ENCODE peak calls at places on chromosomes 2 and 18, in four cellular contexts. One of them, this sample, is unnamed.

GRCh38 chr18:34631567-34631966 is 78.5 kb upstream of the DTNA start:
- DNase-seq in foreskin keratinocyte: no peak
- DNase-seq in PC-3: peak
- DNase-seq in H9: no peak
- DNase-seq in this sample: no peak

GRCh38 chr2:237669628-237670351 is 42.4 kb downstream of the LRRFIP1 start:
- DNase-seq in foreskin keratinocyte: no peak
- DNase-seq in PC-3: no peak
- DNase-seq in H9: no peak
- DNase-seq in this sample: no peak

GRCh38 chr2:51013060-51013746 is 18.7 kb downstream of the NRXN1 start:
- DNase-seq in foreskin keratinocyte: peak
- DNase-seq in PC-3: peak
- DNase-seq in H9: peak
- DNase-seq in this sample: no peak

GRCh38 chr2:120344991-120345975 is 653 bp upstream of the INHBB start:
- DNase-seq in foreskin keratinocyte: no peak
- DNase-seq in PC-3: peak
- DNase-seq in H9: no peak
- DNase-seq in this sample: no peak

GRCh38 chr2:71801969-71802368 is 345.7 kb downstream of the CYP26B1 start:
- DNase-seq in foreskin keratinocyte: no peak
- DNase-seq in PC-3: peak
- DNase-seq in H9: peak
- DNase-seq in this sample: no peak

GRCh38 chr2:48529189-48529588 is 765 bp upstream of the STON1 start:
- DNase-seq in foreskin keratinocyte: no peak
- DNase-seq in PC-3: no peak
- DNase-seq in H9: peak
- DNase-seq in this sample: no peak

GRCh38 chr2:50863218-50863617 is 168.7 kb downstream of the NRXN1 start:
- DNase-seq in foreskin keratinocyte: no peak
- DNase-seq in PC-3: no peak
- DNase-seq in H9: no peak
- DNase-seq in this sample: no peak

GRCh38 chr2:160287476-160287875 is 87.4 kb upstream of the ITGB6 start:
- DNase-seq in foreskin keratinocyte: no peak
- DNase-seq in PC-3: no peak
- DNase-seq in H9: no peak
- DNase-seq in this sample: no peak

GRCh38 chr2:38835990-38836389 is 39.7 kb downstream of the DHX57 start:
- DNase-seq in foreskin keratinocyte: no peak
- DNase-seq in PC-3: no peak
- DNase-seq in H9: no peak
- DNase-seq in this sample: no peak

GRCh38 chr18:65753520-65753919 is 2.7 kb downstream of the CDH7 start:
- DNase-seq in foreskin keratinocyte: no peak
- DNase-seq in PC-3: peak
- DNase-seq in H9: peak
- DNase-seq in this sample: no peak

GRCh38 chr18:14089781-14090180 is 42.5 kb downstream of the ZNF519 start:
- DNase-seq in foreskin keratinocyte: no peak
- DNase-seq in PC-3: peak
- DNase-seq in H9: no peak
- DNase-seq in this sample: no peak

GRCh38 chr2:47771211-47771610 is 11.7 kb upstream of the MSH6 start:
- DNase-seq in foreskin keratinocyte: peak
- DNase-seq in PC-3: peak
- DNase-seq in H9: no peak
- DNase-seq in this sample: peak

GRCh38 chr18:5197461-5197860 is 404 bp upstream of the AKAIN1 start:
- DNase-seq in foreskin keratinocyte: no peak
- DNase-seq in PC-3: no peak
- DNase-seq in H9: peak
- DNase-seq in this sample: no peak

GRCh38 chr18:50849448-50849847 is 29.5 kb upstream of the ME2 start:
- DNase-seq in foreskin keratinocyte: no peak
- DNase-seq in PC-3: no peak
- DNase-seq in H9: no peak
- DNase-seq in this sample: no peak

GRCh38 chr2:191846787-191847620 is at the start of gene CAVIN2:
- DNase-seq in foreskin keratinocyte: peak
- DNase-seq in PC-3: peak
- DNase-seq in H9: no peak
- DNase-seq in this sample: peak

GRCh38 chr2:238060096-238060541 is 682 bp upstream of the SCLY start:
- DNase-seq in foreskin keratinocyte: no peak
- DNase-seq in PC-3: no peak
- DNase-seq in H9: no peak
- DNase-seq in this sample: peak

GRCh38 chr2:27212626-27213471 is 781 bp upstream of the SLC5A6 start:
- DNase-seq in foreskin keratinocyte: peak
- DNase-seq in PC-3: peak
- DNase-seq in H9: no peak
- DNase-seq in this sample: peak

GRCh38 chr2:45257820-45258219 is 248.6 kb upstream of the SIX2 start:
- DNase-seq in foreskin keratinocyte: no peak
- DNase-seq in PC-3: no peak
- DNase-seq in H9: no peak
- DNase-seq in this sample: no peak

GRCh38 chr2:31268344-31268743 is 34.4 kb downstream of the EHD3 start:
- DNase-seq in foreskin keratinocyte: no peak
- DNase-seq in PC-3: no peak
- DNase-seq in H9: peak
- DNase-seq in this sample: no peak

GRCh38 chr18:11309172-11309571 is 159.8 kb upstream of the PIEZO2 start:
- DNase-seq in foreskin keratinocyte: no peak
- DNase-seq in PC-3: peak
- DNase-seq in H9: peak
- DNase-seq in this sample: no peak

GRCh38 chr2:122955761-122956160 is 1069.3 kb upstream of the CNTNAP5 start:
- DNase-seq in foreskin keratinocyte: no peak
- DNase-seq in PC-3: no peak
- DNase-seq in H9: no peak
- DNase-seq in this sample: no peak

GRCh38 chr2:60416221-60417008 is 137.0 kb downstream of the BCL11A start:
- DNase-seq in foreskin keratinocyte: no peak
- DNase-seq in PC-3: peak
- DNase-seq in H9: no peak
- DNase-seq in this sample: no peak

GRCh38 chr2:3216841-3217495 is 160.7 kb downstream of the EIPR1 start:
- DNase-seq in foreskin keratinocyte: no peak
- DNase-seq in PC-3: no peak
- DNase-seq in H9: no peak
- DNase-seq in this sample: no peak

GRCh38 chr2:205177505-205177904 is 504.8 kb upstream of the NRP2 start:
- DNase-seq in foreskin keratinocyte: no peak
- DNase-seq in PC-3: no peak
- DNase-seq in H9: no peak
- DNase-seq in this sample: no peak

DNA sequence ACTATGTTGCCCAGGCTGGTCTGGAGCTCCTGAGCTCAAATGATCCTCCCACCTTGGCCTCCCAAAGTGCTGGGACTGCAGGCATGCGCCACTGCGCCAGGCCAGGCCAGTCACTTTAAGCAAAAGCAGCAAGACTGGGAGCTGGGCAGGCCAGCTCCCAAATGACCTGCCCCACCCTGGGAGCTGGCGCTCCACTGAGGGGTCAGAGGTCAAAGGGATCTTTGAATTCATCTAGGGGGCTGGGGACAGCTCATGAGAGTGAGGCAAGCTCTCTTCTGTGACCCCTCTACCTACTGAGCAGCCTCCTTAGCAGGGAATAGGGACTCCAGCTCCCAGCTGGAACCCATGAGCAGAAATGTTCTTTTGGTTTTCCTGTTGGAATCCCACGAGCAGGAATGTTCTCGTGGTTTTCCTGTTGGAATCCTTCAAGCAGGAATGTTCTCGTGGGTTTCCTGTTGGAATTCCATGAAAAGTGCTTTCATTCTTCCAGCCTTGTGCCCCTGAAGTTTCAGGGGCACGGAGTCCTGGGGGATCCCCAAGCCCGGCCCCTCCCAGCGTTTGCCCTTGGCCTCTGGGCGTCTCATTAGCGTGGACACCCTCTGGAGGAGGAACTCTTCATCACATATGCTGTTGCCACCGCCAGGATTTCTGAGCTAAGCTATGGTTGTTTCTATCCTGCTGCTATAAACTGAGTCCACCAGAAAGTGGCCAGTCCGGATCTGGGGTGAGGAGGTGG is 162.0 kb upstream of the HAAO start:
- DNase-seq in foreskin keratinocyte: no peak
- DNase-seq in PC-3: no peak
- DNase-seq in H9: no peak
- DNase-seq in this sample: no peak
- TF ChIP-seq CTCF in foreskin keratinocyte: no peak
- TF ChIP-seq CTCF in PC-3: no peak
- TF ChIP-seq CTCF in H9: no peak
- TF ChIP-seq CTCF in this sample: no peak

GRCh38 chr2:241208058-241208457 is 19.6 kb downstream of the ANO7 start:
- DNase-seq in foreskin keratinocyte: no peak
- DNase-seq in PC-3: no peak
- DNase-seq in H9: no peak
- DNase-seq in this sample: no peak

GRCh38 chr2:241209271-241209670 is 20.8 kb downstream of the ANO7 start:
- DNase-seq in foreskin keratinocyte: no peak
- DNase-seq in PC-3: no peak
- DNase-seq in H9: no peak
- DNase-seq in this sample: no peak

GRCh38 chr2:241205086-241205485 is 16.6 kb downstream of the ANO7 start:
- DNase-seq in foreskin keratinocyte: no peak
- DNase-seq in PC-3: no peak
- DNase-seq in H9: no peak
- DNase-seq in this sample: no peak

GRCh38 chr2:241207151-241207550 is 18.7 kb downstream of the ANO7 start:
- DNase-seq in foreskin keratinocyte: no peak
- DNase-seq in PC-3: no peak
- DNase-seq in H9: no peak
- DNase-seq in this sample: no peak

DNA sequence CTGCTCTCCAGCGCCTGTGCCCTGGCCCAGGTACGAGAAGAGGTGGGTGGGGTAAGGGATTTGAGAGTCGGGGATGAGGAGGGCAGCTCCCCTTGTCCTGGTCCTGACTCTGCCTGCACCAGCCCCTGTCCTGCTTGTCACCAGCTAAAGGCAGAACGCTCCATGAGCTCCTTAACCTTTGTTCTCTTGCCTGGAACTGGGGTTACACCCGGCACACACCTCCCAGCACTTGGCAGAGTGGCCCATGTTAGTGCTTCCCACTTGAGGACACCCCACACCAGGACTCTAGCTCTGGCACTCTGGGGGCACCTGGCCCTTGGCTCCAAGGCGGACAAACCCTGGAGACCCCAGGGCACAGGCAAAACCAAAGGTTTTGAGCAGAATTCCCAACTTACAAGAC is 19.2 kb downstream of the ANO7 start:
- DNase-seq in foreskin keratinocyte: no peak
- DNase-seq in PC-3: no peak
- DNase-seq in H9: no peak
- DNase-seq in this sample: no peak
- H3K27ac ChIP-seq in foreskin keratinocyte: no peak
- H3K27ac ChIP-seq in PC-3: no peak
- H3K27ac ChIP-seq in H9: no peak
- H3K27ac ChIP-seq in this sample: no peak

GRCh38 chr2:161424179-161424763 is 8.2 kb downstream of the TBR1 start:
- DNase-seq in foreskin keratinocyte: no peak
- DNase-seq in PC-3: no peak
- DNase-seq in H9: peak
- DNase-seq in this sample: no peak

GRCh38 chr2:161423351-161424178 is 7.5 kb downstream of the TBR1 start:
- DNase-seq in foreskin keratinocyte: no peak
- DNase-seq in PC-3: no peak
- DNase-seq in H9: peak
- DNase-seq in this sample: no peak

GRCh38 chr2:161424992-161425391 is 8.9 kb downstream of the TBR1 start:
- DNase-seq in foreskin keratinocyte: no peak
- DNase-seq in PC-3: no peak
- DNase-seq in H9: no peak
- DNase-seq in this sample: no peak

GRCh38 chr2:161420406-161421025 is 4.4 kb downstream of the TBR1 start:
- DNase-seq in foreskin keratinocyte: no peak
- DNase-seq in PC-3: no peak
- DNase-seq in H9: no peak
- DNase-seq in this sample: no peak

GRCh38 chr2:161422812-161423211 is 6.7 kb downstream of the TBR1 start:
- DNase-seq in foreskin keratinocyte: no peak
- DNase-seq in PC-3: no peak
- DNase-seq in H9: no peak
- DNase-seq in this sample: no peak
- TF ChIP-seq CTCF in foreskin keratinocyte: no peak
- TF ChIP-seq CTCF in PC-3: no peak
- TF ChIP-seq CTCF in H9: no peak
- TF ChIP-seq CTCF in this sample: no peak

GRCh38 chr2:229810786-229811185 is 96.4 kb upstream of the DNER start:
- DNase-seq in foreskin keratinocyte: no peak
- DNase-seq in PC-3: no peak
- DNase-seq in H9: no peak
- DNase-seq in this sample: no peak
- H3K27ac ChIP-seq in foreskin keratinocyte: no peak
- H3K27ac ChIP-seq in PC-3: no peak
- H3K27ac ChIP-seq in H9: no peak
- H3K27ac ChIP-seq in this sample: no peak

GRCh38 chr2:105243961-105244360 is 2.4 kb downstream of the GPR45 start:
- DNase-seq in foreskin keratinocyte: no peak
- DNase-seq in PC-3: no peak
- DNase-seq in H9: peak
- DNase-seq in this sample: no peak
- TF ChIP-seq CTCF in foreskin keratinocyte: peak
- TF ChIP-seq CTCF in PC-3: peak
- TF ChIP-seq CTCF in H9: peak
- TF ChIP-seq CTCF in this sample: no peak

GRCh38 chr2:175363719-175364118 is 182.2 kb upstream of the ATP5MC3 start:
- DNase-seq in foreskin keratinocyte: no peak
- DNase-seq in PC-3: no peak
- DNase-seq in H9: no peak
- DNase-seq in this sample: no peak

GRCh38 chr2:175371378-175371777 is 189.9 kb upstream of the ATP5MC3 start:
- DNase-seq in foreskin keratinocyte: no peak
- DNase-seq in PC-3: no peak
- DNase-seq in H9: no peak
- DNase-seq in this sample: no peak

DNA sequence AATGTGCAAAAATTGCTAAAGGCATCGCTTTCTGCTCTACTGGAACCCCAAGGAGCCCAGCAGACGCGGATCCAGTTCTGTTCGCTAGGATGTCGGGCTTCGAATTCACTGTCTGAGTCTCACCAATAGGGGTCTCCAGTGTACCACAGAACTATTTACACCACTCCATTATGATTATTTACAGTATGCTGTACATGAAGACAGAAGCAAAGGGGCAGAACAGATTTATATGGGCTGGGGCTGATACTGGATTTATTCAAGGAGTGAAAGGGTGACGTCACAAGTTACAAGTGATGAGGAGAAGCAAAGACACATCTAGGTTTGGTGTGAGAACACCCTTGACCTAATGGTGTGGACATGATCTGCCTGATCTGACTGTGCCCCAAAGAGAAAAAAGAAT is 185.3 kb upstream of the ATP5MC3 start:
- DNase-seq in foreskin keratinocyte: peak
- DNase-seq in PC-3: peak
- DNase-seq in H9: peak
- DNase-seq in this sample: peak
- H3K27ac ChIP-seq in foreskin keratinocyte: no peak
- H3K27ac ChIP-seq in PC-3: no peak
- H3K27ac ChIP-seq in H9: no peak
- H3K27ac ChIP-seq in this sample: no peak

This sample was measured in RWPE1.